ENCODE peak calls at places on chromosomes 7 and 10, in six cellular contexts. S is neural crest cell, P is brain microvascular endothelial cell, U is AG09319, M is fibroblast of the aortic adventitia, X is RWPE1. O is an unnamed sample.

GRCh38 chr7:35277359-35277758 is 23.5 kb upstream of the TBX20 start:
- DNase-seq in S (no peak), P (no peak), U (no peak), M (no peak), X (no peak), O (no peak)

GRCh38 chr10:96339956-96340904 is 18.6 kb downstream of the OPALIN start:
- DNase-seq in S (peak), P (peak), U (no peak), M (peak), X (peak), O (peak)

GRCh38 chr7:24713039-24713793 is 44.0 kb downstream of the GSDME start:
- DNase-seq in S (no peak), P (no peak), U (no peak), M (no peak), X (no peak), O (no peak)

GRCh38 chr7:109377076-109377884 is 807.6 kb downstream of the DNAJB9 start:
- DNase-seq in S (no peak), P (no peak), U (no peak), M (no peak), X (no peak), O (no peak)

GRCh38 chr7:112125250-112125649 is 80.9 kb downstream of the DOCK4 start:
- DNase-seq in S (no peak), P (no peak), U (no peak), M (no peak), X (no peak), O (no peak)

GRCh38 chr10:133126431-133127290 is 33.4 kb upstream of the KNDC1 start:
- DNase-seq in S (no peak), P (no peak), U (no peak), M (no peak), X (no peak), O (no peak)

GRCh38 chr10:108911814-108912541 is 1011.3 kb downstream of the XPNPEP1 start:
- DNase-seq in S (peak), P (no peak), U (no peak), M (peak), X (no peak), O (peak)

GRCh38 chr10:119997429-119997828 is 104.9 kb downstream of the SEC23IP start:
- DNase-seq in S (no peak), P (no peak), U (no peak), M (no peak), X (no peak), O (no peak)

GRCh38 chr7:82051641-82052040 is 281.8 kb upstream of the HGF start:
- DNase-seq in S (no peak), P (no peak), U (no peak), M (no peak), X (no peak), O (no peak)

GRCh38 chr10:71204746-71205145 is 7.6 kb upstream of the UNC5B start:
- DNase-seq in S (no peak), P (no peak), U (no peak), M (peak), X (no peak), O (no peak)

GRCh38 chr7:77413128-77413527 is 3.0 kb downstream of the GSAP start:
- DNase-seq in S (no peak), P (no peak), U (no peak), M (no peak), X (no peak), O (no peak)

GRCh38 chr7:124489925-124490324 is 275.7 kb downstream of the GPR37 start:
- DNase-seq in S (no peak), P (no peak), U (no peak), M (no peak), X (no peak), O (no peak)

GRCh38 chr10:44340557-44340956 is 44.3 kb downstream of the CXCL12 start:
- DNase-seq in S (no peak), P (no peak), U (no peak), M (no peak), X (no peak), O (no peak)

GRCh38 chr7:87627634-87627994 is 584 bp upstream of the RUNDC3B start:
- DNase-seq in S (no peak), P (no peak), U (no peak), M (no peak), X (no peak), O (no peak)

GRCh38 chr10:63373176-63373575 is 92.6 kb downstream of the JMJD1C start:
- DNase-seq in S (no peak), P (no peak), U (no peak), M (no peak), X (no peak), O (no peak)

GRCh38 chr7:24728503-24729364 is 28.5 kb downstream of the GSDME start:
- DNase-seq in S (no peak), P (peak), U (no peak), M (peak), X (no peak), O (no peak)

GRCh38 chr10:25493122-25493893 is 318.5 kb downstream of the GPR158 start:
- DNase-seq in S (peak), P (peak), U (no peak), M (peak), X (peak), O (no peak)

GRCh38 chr10:90674927-90675326 is 182.9 kb downstream of the HTR7 start:
- DNase-seq in S (no peak), P (peak), U (no peak), M (peak), X (peak), O (no peak)

GRCh38 chr7:136517971-136518370 is 350.5 kb upstream of the CHRM2 start:
- DNase-seq in S (no peak), P (no peak), U (no peak), M (no peak), X (no peak), O (no peak)

GRCh38 chr7:106283831-106284515 is 810 bp downstream of the NAMPT start:
- DNase-seq in S (peak), P (peak), U (no peak), M (peak), X (peak), O (peak)

GRCh38 chr10:14009315-14010082 is 321.2 kb downstream of the FRMD4A start:
- DNase-seq in S (peak), P (peak), U (peak), M (peak), X (no peak), O (no peak)

GRCh38 chr10:8726087-8726486 is 671.6 kb downstream of the GATA3 start:
- DNase-seq in S (no peak), P (no peak), U (no peak), M (no peak), X (no peak), O (no peak)

GRCh38 chr10:89047397-89047796 is 56.8 kb downstream of the FAS start:
- DNase-seq in S (no peak), P (no peak), U (no peak), M (peak), X (no peak), O (no peak)

GRCh38 chr10:2858452-2858851 is 208.9 kb upstream of the PFKP start:
- DNase-seq in S (no peak), P (no peak), U (no peak), M (no peak), X (no peak), O (no peak)

GRCh38 chr7:44791278-44792219 is 4.9 kb upstream of the PPIA start:
- DNase-seq in S (no peak), P (peak), U (peak), M (peak), X (no peak), O (no peak)

GRCh38 chr7:44261239-44261638 is 60.5 kb downstream of the YKT6 start:
- DNase-seq in S (no peak), P (no peak), U (no peak), M (no peak), X (no peak), O (no peak)

GRCh38 chr10:31878486-31878885 is 50.1 kb downstream of the ARHGAP12 start:
- DNase-seq in S (no peak), P (no peak), U (no peak), M (no peak), X (no peak), O (no peak)

GRCh38 chr7:141071260-141071854 is 2.5 kb upstream of the TMEM178B start:
- DNase-seq in S (peak), P (no peak), U (no peak), M (peak), X (peak), O (peak)

GRCh38 chr10:121310151-121310711 is 288.0 kb downstream of the FGFR2 start:
- DNase-seq in S (no peak), P (no peak), U (no peak), M (no peak), X (no peak), O (no peak)

GRCh38 chr10:121662945-121663917 is 65.0 kb upstream of the FGFR2 start:
- DNase-seq in S (peak), P (no peak), U (no peak), M (no peak), X (no peak), O (peak)

GRCh38 chr10:52314822-52315552 is 906 bp downstream of the DKK1 start:
- DNase-seq in S (no peak), P (peak), U (no peak), M (peak), X (peak), O (peak)

GRCh38 chr7:134645935-134646334 is 718 bp upstream of the BPGM start:
- DNase-seq in S (no peak), P (peak), U (no peak), M (peak), X (no peak), O (no peak)

GRCh38 chr7:2659556-2660358 is 28.0 kb downstream of the TTYH3 start:
- DNase-seq in S (no peak), P (no peak), U (no peak), M (no peak), X (no peak), O (no peak)

GRCh38 chr7:2661602-2662272 is 26.3 kb upstream of the AMZ1 start:
- DNase-seq in S (no peak), P (no peak), U (no peak), M (no peak), X (no peak), O (peak)

GRCh38 chr7:2661096-2661449 is 26.9 kb upstream of the AMZ1 start:
- DNase-seq in S (no peak), P (no peak), U (no peak), M (no peak), X (no peak), O (no peak)

GRCh38 chr7:2658941-2659340 is 27.2 kb downstream of the TTYH3 start:
- DNase-seq in S (no peak), P (no peak), U (no peak), M (no peak), X (no peak), O (no peak)

GRCh38 chr7:2660359-2661095 is 27.5 kb upstream of the AMZ1 start:
- DNase-seq in S (no peak), P (no peak), U (no peak), M (no peak), X (no peak), O (no peak)
- TF ChIP-seq CTCF in S (no peak), P (peak), U (peak), M (peak), X (peak), O (peak)

GRCh38 chr7:26398436-26399308 is 107.0 kb downstream of the SNX10 start:
- DNase-seq in S (peak), P (no peak), U (no peak), M (peak), X (peak), O (peak)

GRCh38 chr7:26399747-26400146 is 108.1 kb downstream of the SNX10 start:
- DNase-seq in S (no peak), P (no peak), U (no peak), M (no peak), X (no peak), O (no peak)

GRCh38 chr7:26399309-26399610 is 107.6 kb downstream of the SNX10 start:
- DNase-seq in S (peak), P (no peak), U (no peak), M (no peak), X (no peak), O (peak)

GRCh38 chr7:26397326-26397725 is 105.7 kb downstream of the SNX10 start:
- DNase-seq in S (no peak), P (no peak), U (no peak), M (no peak), X (no peak), O (no peak)

GRCh38 chr7:26397786-26398435 is 106.2 kb downstream of the SNX10 start:
- DNase-seq in S (peak), P (no peak), U (no peak), M (no peak), X (no peak), O (peak)
- TF ChIP-seq CTCF in S (peak), P (no peak), U (no peak), M (no peak), X (no peak), O (peak)

DNA sequence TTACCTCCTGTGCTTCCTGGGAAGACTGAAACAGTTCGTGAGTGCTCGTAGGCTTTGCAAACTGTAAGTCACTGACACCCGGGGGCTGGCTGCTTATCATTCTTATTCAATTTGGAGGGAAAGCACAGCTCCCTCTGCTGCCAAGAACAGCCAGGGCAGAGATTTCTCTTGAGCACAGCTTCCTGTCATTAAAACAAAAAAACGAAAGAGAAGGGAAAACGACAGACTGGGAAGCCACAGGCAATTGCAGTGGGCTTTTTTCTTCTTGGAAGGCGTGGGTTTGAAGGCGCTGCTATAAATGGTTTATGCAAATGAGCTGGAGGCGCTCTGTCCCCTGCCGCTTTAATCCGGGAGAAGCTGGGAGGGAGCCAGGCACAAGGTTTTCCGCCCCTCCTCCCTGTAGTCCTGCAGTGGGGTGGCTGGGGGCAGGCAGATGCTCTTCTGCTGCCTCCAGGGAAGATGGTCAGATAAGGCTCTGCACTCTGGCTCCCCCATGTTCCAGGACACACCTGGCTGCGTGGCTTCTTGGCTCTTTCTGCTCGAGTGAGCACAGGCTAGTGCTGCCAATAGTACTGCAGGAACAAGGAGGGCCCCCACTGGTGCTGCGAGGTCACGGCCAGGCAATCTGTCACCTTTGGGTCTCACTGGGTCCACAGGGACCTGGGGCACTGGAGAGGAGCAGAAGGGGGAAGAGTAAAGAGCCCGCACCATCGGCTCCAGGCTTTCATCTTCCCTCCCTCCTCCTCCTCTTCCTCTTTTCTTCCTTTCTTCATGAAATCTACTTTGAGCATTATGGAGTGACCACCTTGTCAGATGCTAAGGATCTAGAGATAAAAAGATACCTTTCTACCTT is 49.5 kb downstream of the NEURL1 start:
- DNase-seq in S (peak), P (peak), U (no peak), M (peak), X (no peak), O (no peak)
- TF ChIP-seq CTCF in S (peak), P (peak), U (peak), M (peak), X (peak), O (no peak)

GRCh38 chr10:57599440-57599839 is 668.3 kb downstream of the IPMK start:
- DNase-seq in S (no peak), P (no peak), U (no peak), M (no peak), X (no peak), O (no peak)

DNA sequence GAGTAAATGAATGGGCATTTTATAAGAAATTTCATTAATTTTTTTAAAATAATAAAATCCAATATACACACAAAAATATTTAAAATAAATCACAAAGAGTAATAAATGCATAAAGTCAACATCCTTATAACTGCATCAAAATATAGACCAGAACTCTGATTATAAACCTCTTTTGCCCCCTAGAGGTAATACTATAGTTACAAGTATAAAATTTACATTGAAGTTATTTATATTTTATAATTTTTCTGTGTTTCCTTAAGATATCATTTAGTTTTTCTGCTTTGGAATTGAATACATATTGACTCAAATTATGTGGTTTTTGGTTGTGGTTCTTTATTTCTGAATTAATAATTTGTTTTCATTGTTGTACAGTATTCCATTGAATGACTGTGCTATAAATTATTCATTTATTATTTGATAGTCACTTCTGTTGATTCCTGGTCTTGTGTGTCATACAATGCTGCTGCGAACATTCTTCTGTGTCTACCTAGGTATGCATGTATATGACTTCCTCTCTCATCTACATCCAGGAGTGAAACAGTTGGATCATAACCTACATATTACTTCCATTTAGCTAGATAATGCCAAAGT is 673.6 kb downstream of the IPMK start:
- DNase-seq in S (no peak), P (no peak), U (no peak), M (no peak), X (no peak), O (no peak)
- TF ChIP-seq CTCF in S (peak), P (no peak), U (no peak), M (no peak), X (no peak), O (no peak)